ENCODE peak calls at places on chromosomes 7 and 10, in seven cellular contexts. P is heart left ventricle, I is colonic mucosa, F is gastrocnemius medialis, O is body of pancreas, R is breast epithelium, H is activated B cell treated with CpG ODN at 0.5 μM for 24 hours. B is an unnamed sample.

GRCh38 chr7:132321387-132321786 is 254.9 kb downstream of the PLXNA4 start:
- DNase-seq in P (no peak), I (no peak), F (no peak), O (no peak), R (no peak), H (no peak), B (no peak)

GRCh38 chr7:150451833-150452431 is 1.5 kb downstream of the GIMAP8 start:
- DNase-seq in P (peak), I (no peak), F (no peak), O (no peak), R (no peak), H (no peak), B (no peak)

GRCh38 chr10:102237711-102238252 is 3.5 kb downstream of the PITX3 start:
- DNase-seq in P (no peak), I (no peak), F (no peak), O (no peak), R (no peak), H (no peak), B (no peak)

GRCh38 chr7:1526271-1526754 is 4.2 kb upstream of the MAFK start:
- DNase-seq in P (no peak), I (no peak), F (no peak), O (no peak), R (no peak), H (no peak), B (no peak)

GRCh38 chr10:55203319-55203718 is 402.3 kb upstream of the PCDH15 start:
- DNase-seq in P (no peak), I (no peak), F (no peak), O (no peak), R (no peak), H (no peak), B (no peak)

GRCh38 chr7:135147899-135148721 is at the start of gene TMEM140:
- DNase-seq in P (no peak), I (peak), F (peak), O (peak), R (no peak), H (no peak), B (no peak)

GRCh38 chr10:73113543-73113942 is 3.3 kb downstream of the NUDT13 start:
- DNase-seq in P (no peak), I (no peak), F (no peak), O (no peak), R (no peak), H (no peak), B (no peak)

GRCh38 chr7:151062111-151062398 is 2.7 kb downstream of the SLC4A2 start:
- DNase-seq in P (no peak), I (no peak), F (no peak), O (no peak), R (no peak), H (no peak), B (no peak)

GRCh38 chr10:70782401-70783055 is 2.6 kb downstream of the TBATA start:
- DNase-seq in P (peak), I (no peak), F (no peak), O (no peak), R (no peak), H (no peak), B (peak)

GRCh38 chr7:12719141-12719919 is 31.9 kb downstream of the ARL4A start:
- DNase-seq in P (no peak), I (no peak), F (peak), O (no peak), R (no peak), H (no peak), B (no peak)

GRCh38 chr7:46003896-46004875 is 83.1 kb upstream of the IGFBP3 start:
- DNase-seq in P (no peak), I (no peak), F (no peak), O (no peak), R (no peak), H (no peak), B (no peak)

GRCh38 chr10:103512166-103512565 is 18.7 kb downstream of the NEURL1 start:
- DNase-seq in P (no peak), I (no peak), F (no peak), O (no peak), R (no peak), H (no peak), B (no peak)

GRCh38 chr10:116287906-116288501 is 15.0 kb upstream of the GFRA1 start:
- DNase-seq in P (peak), I (peak), F (no peak), O (peak), R (no peak), H (no peak), B (no peak)

GRCh38 chr10:35416628-35417625 is 80.6 kb downstream of the CCNY start:
- DNase-seq in P (no peak), I (no peak), F (no peak), O (no peak), R (no peak), H (no peak), B (no peak)

GRCh38 chr7:16728811-16729210 is 24.7 kb upstream of the TSPAN13 start:
- DNase-seq in P (no peak), I (no peak), F (no peak), O (no peak), R (no peak), H (no peak), B (no peak)

GRCh38 chr7:155870334-155871180 is 58.3 kb upstream of the SHH start:
- DNase-seq in P (no peak), I (peak), F (no peak), O (no peak), R (no peak), H (no peak), B (no peak)

GRCh38 chr10:119680050-119680449 is 28.9 kb downstream of the BAG3 start:
- DNase-seq in P (no peak), I (no peak), F (peak), O (no peak), R (no peak), H (no peak), B (no peak)

GRCh38 chr10:110610308-110610774 is 33.8 kb upstream of the RBM20 start:
- DNase-seq in P (no peak), I (peak), F (peak), O (peak), R (no peak), H (no peak), B (peak)

GRCh38 chr10:86664370-86665217 is 3.7 kb upstream of the LDB3 start:
- DNase-seq in P (peak), I (no peak), F (peak), O (peak), R (no peak), H (no peak), B (no peak)

DNA sequence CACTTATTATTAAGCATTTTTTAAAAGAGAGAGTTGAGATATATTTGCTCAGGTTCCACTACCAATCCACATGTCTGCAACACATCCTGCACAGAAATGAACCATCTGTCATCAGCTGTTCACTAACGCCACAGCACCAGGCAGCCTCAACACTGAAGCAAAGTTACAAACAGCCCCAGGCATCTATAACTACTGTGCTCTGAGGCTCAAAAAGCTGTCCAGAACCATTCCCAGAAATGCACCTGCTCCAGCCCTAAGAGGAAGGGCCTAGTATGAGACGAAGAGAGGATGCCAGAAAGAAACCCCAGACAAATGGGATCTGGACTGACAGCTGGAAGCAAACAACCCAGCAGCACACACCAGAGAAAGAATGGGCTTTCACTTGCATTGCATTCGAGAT is 159.3 kb downstream of the ELMO1 start:
- DNase-seq in P (no peak), I (no peak), F (no peak), O (no peak), R (no peak), H (no peak), B (no peak)
- TF ChIP-seq CTCF in P (no peak), I (no peak), F (no peak), O (no peak), R (no peak), H (no peak), B (no peak)

GRCh38 chr7:22295402-22296264 is 61.3 kb downstream of the RAPGEF5 start:
- DNase-seq in P (no peak), I (no peak), F (no peak), O (no peak), R (no peak), H (no peak), B (no peak)
- TF ChIP-seq CTCF in P (no peak), I (no peak), F (no peak), O (peak), R (no peak), H (no peak), B (no peak)

DNA sequence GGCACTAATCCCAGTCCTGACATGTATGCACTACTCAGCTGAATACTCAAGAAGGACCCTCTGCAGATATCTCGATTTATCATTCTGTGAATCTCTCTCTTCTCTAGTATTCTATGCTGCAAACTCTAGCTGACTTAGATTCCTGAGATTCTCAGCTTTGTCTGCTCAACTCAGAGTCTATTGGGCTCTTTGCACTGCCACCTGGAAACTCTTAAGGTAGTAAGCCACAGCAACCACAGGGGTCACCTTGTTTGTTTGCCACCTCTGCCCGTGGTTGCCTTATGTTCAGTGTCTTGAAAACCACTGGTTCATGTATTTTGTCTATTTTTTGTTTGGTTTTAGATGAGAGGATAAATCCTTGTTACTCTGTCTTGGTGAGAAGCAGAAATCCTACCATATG is 72.9 kb downstream of the SP8 start:
- DNase-seq in P (no peak), I (no peak), F (no peak), O (no peak), R (no peak), H (no peak), B (no peak)
- TF ChIP-seq CTCF in P (no peak), I (no peak), F (no peak), O (no peak), R (no peak), H (no peak), B (no peak)

DNA sequence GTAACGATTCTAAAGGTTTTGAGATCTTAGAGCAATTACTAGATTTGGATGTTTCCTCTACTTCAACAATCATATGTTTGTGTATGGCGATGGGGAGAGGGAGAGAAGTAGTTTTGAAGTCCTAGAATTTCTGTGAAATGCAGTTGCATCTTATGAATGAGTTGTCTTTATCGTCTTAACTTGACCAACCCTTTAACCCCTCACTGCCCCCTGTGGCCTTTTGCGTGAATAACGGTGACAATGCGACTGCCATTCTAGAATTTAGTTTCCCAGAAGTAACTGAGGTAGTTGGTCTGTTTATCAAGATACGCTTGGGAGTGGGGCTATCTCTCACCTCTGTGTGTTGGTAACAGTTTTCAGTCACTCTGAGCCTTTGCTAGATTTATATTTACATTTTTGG is 204.6 kb downstream of the HDAC9 start:
- DNase-seq in P (no peak), I (no peak), F (no peak), O (no peak), R (no peak), H (no peak), B (no peak)
- TF ChIP-seq CTCF in P (no peak), I (no peak), F (no peak), O (no peak), R (no peak), H (no peak), B (peak)

GRCh38 chr10:106086391-106086790 is 1078.1 kb downstream of the SORCS1 start:
- DNase-seq in P (no peak), I (no peak), F (no peak), O (no peak), R (no peak), H (no peak), B (no peak)
- TF ChIP-seq CTCF in P (no peak), I (no peak), F (no peak), O (no peak), R (no peak), H (no peak), B (no peak)

DNA sequence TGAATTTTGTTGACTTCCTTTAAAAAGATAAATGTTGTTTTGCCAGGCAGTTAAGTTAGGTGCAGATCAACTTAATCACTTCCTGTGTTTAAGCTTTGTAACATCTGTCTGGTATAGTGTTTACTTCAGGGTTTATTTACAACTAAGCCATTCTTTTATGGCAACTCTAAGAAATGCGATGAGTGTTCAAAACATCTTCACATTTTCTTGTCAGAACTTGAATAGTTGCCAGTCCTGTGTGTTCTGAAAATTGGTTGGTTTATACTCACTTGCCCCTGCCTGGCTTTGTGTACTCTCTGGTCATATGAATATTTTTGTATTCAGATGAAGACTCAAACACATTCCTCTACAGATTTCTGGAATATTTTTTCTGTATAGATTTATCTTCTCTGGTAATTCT is 327.2 kb downstream of the MDFIC start:
- DNase-seq in P (no peak), I (no peak), F (no peak), O (no peak), R (no peak), H (no peak), B (no peak)
- TF ChIP-seq CTCF in P (no peak), I (no peak), F (no peak), O (no peak), R (no peak), H (no peak), B (no peak)

DNA sequence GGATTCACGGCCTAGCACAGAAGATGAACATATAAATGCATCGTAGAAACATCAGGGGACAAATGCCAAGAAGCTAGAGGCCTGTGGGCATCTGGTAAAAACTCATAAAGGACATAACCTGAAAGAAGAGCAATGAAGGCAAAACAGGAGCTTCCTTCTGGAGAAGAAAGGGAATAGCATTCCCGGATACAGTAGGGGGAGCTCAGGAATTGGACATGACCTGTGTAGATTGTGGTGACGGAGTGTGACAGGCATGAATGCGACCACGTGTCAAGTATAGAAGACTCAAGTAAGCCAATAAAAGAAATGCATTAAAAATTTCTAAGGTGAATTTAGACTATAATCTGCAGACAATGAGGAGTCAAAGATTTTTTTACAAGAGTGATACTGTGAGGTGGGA is 270.1 kb downstream of the AGMO start:
- DNase-seq in P (no peak), I (no peak), F (no peak), O (no peak), R (no peak), H (no peak), B (no peak)
- TF ChIP-seq CTCF in P (no peak), I (no peak), F (no peak), O (no peak), R (no peak), H (no peak), B (no peak)

GRCh38 chr10:24869354-24870016 is 82.9 kb downstream of the PRTFDC1 start:
- DNase-seq in P (no peak), I (peak), F (no peak), O (no peak), R (no peak), H (no peak), B (no peak)
- TF ChIP-seq CTCF in P (no peak), I (no peak), F (no peak), O (no peak), R (no peak), H (no peak), B (no peak)

GRCh38 chr10:12518024-12518423 is 168.7 kb downstream of the CAMK1D start:
- DNase-seq in P (no peak), I (no peak), F (no peak), O (no peak), R (no peak), H (no peak), B (no peak)
- TF ChIP-seq CTCF in P (no peak), I (no peak), F (no peak), O (no peak), R (no peak), H (no peak), B (no peak)

GRCh38 chr10:92421550-92421949 is 130.6 kb downstream of the MARCHF5 start:
- DNase-seq in P (no peak), I (no peak), F (no peak), O (no peak), R (no peak), H (no peak), B (no peak)

GRCh38 chr10:92418221-92418620 is 127.3 kb downstream of the MARCHF5 start:
- DNase-seq in P (no peak), I (no peak), F (no peak), O (no peak), R (no peak), H (no peak), B (no peak)

GRCh38 chr10:92420554-92421275 is 129.7 kb downstream of the MARCHF5 start:
- DNase-seq in P (no peak), I (no peak), F (no peak), O (peak), R (no peak), H (peak), B (no peak)

GRCh38 chr10:92418891-92419290 is 127.9 kb downstream of the MARCHF5 start:
- DNase-seq in P (no peak), I (no peak), F (no peak), O (no peak), R (no peak), H (no peak), B (no peak)

DNA sequence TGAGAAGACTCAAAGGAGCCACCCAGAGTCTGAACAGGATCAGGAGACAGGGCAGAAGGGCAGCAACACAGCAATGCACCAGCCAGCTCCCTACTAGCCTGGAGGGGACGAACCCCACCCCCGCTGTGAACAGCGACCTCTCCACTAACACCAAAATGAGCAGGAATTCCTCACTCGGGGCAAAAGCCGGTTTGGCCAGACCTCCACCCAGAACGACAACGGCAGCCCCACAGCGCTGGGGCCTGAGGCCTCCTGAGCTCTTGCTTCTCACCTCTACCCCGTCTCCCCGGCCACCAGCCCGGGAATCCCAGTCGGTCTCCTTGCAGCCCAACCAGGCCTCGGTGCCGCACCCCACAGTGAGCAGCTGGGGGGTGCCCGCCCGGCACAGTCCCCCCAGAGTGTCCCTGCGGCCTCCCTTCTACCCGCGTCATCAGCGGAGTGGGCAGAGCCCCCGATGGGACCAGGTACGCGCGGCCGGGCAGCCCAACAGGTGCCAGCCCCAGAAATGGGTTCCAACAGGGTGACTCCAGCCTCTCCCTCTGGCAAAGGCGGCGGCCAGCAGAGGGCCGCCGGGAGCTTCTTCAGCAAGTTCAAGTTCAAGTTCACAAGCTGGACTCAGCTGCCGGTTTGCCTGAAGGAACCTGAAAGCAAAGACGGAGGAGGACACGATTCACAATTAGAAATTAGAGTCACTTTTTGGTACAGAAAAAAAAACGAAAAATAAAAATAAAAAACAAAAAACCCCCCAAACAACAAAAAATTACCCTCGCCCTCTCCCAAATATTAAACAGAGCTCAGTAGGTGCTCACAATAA is 129.0 kb downstream of the MARCHF5 start:
- DNase-seq in P (peak), I (peak), F (peak), O (peak), R (no peak), H (no peak), B (no peak)
- TF ChIP-seq CTCF in P (peak), I (peak), F (no peak), O (peak), R (no peak), H (no peak), B (no peak)